ENCODE peak calls at places on chromosomes 11 and 22, in five cellular contexts. N is prostate gland, I is endothelial cell of umbilical vein, M is sigmoid colon, B is suprapubic skin. T is an unnamed sample.

GRCh38 chr11:64489831-64490441 is 101.1 kb upstream of the SLC22A12 start:
- DNase-seq in N (peak; percentile 14), I (peak; percentile 29), M (peak; percentile 69), B (no peak), T (no peak)

GRCh38 chr22:23218867-23219251 is 38.5 kb downstream of the BCR start:
- DNase-seq in N (no peak), I (peak; percentile 95), M (no peak), B (no peak), T (no peak)

GRCh38 chr11:12496181-12497025 is 119.0 kb downstream of the PARVA start:
- DNase-seq in N (no peak), I (no peak), M (no peak), B (no peak), T (no peak)

GRCh38 chr11:62752177-62752785 is 1.7 kb downstream of the ZBTB3 start:
- DNase-seq in N (no peak), I (no peak), M (no peak), B (no peak), T (no peak)

GRCh38 chr11:119094816-119095065 is 6.9 kb downstream of the DPAGT1 start:
- DNase-seq in N (peak; percentile 81), I (peak; percentile 82), M (peak; percentile 94), B (peak; percentile 89), T (no peak)

GRCh38 chr11:120867531-120867930 is 156.4 kb upstream of the TBCEL start:
- DNase-seq in N (no peak), I (no peak), M (no peak), B (no peak), T (no peak)

GRCh38 chr11:133441964-133442660 is 90.2 kb downstream of the OPCML start:
- DNase-seq in N (no peak), I (no peak), M (no peak), B (no peak), T (no peak)

GRCh38 chr22:46737976-46738641 is at the start of gene CERK:
- DNase-seq in N (peak; percentile 50), I (peak; percentile 73), M (peak; percentile 92), B (peak; percentile 85), T (no peak)

GRCh38 chr11:78376858-78377257 is 40.8 kb downstream of the GAB2 start:
- DNase-seq in N (no peak), I (no peak), M (no peak), B (no peak), T (no peak)

GRCh38 chr11:110026823-110027626 is 66.2 kb upstream of the ZC3H12C start:
- DNase-seq in N (no peak), I (no peak), M (no peak), B (no peak), T (no peak)

GRCh38 chr11:63769719-63770443 is 1.3 kb upstream of the ZFTA start:
- DNase-seq in N (no peak), I (peak; percentile 21), M (peak; percentile 67), B (no peak), T (no peak)

GRCh38 chr22:41217553-41218157 is 12.5 kb downstream of the L3MBTL2 start:
- DNase-seq in N (peak; percentile 20), I (peak; percentile 72), M (peak; percentile 90), B (peak; percentile 75), T (peak; percentile 78)

GRCh38 chr22:49289822-49290221 is 537.9 kb downstream of the BRD1 start:
- DNase-seq in N (no peak), I (no peak), M (no peak), B (peak; percentile 15), T (no peak)

GRCh38 chr11:119085523-119085878 is 820 bp downstream of the HMBS start:
- DNase-seq in N (no peak), I (no peak), M (no peak), B (no peak), T (no peak)

GRCh38 chr11:71477637-71478011 is 24.6 kb downstream of the NADSYN1 start:
- DNase-seq in N (no peak), I (no peak), M (no peak), B (no peak), T (no peak)

GRCh38 chr22:17707526-17707925 is 66.7 kb downstream of the BID start:
- DNase-seq in N (no peak), I (peak; percentile 67), M (no peak), B (no peak), T (no peak)

GRCh38 chr11:66881436-66881835 is 24.6 kb downstream of the LRFN4 start:
- DNase-seq in N (no peak), I (no peak), M (no peak), B (no peak), T (no peak)

GRCh38 chr11:111634981-111635705 is 32.9 kb downstream of the SIK2 start:
- DNase-seq in N (no peak), I (peak; percentile 22), M (no peak), B (no peak), T (no peak)

GRCh38 chr11:17780668-17781067 is 46.1 kb downstream of the KCNC1 start:
- DNase-seq in N (no peak), I (no peak), M (peak; percentile 54), B (no peak), T (no peak)

GRCh38 chr11:47248304-47248663 is 330 bp downstream of the ACP2 start:
- DNase-seq in N (no peak), I (no peak), M (no peak), B (no peak), T (no peak)

DNA sequence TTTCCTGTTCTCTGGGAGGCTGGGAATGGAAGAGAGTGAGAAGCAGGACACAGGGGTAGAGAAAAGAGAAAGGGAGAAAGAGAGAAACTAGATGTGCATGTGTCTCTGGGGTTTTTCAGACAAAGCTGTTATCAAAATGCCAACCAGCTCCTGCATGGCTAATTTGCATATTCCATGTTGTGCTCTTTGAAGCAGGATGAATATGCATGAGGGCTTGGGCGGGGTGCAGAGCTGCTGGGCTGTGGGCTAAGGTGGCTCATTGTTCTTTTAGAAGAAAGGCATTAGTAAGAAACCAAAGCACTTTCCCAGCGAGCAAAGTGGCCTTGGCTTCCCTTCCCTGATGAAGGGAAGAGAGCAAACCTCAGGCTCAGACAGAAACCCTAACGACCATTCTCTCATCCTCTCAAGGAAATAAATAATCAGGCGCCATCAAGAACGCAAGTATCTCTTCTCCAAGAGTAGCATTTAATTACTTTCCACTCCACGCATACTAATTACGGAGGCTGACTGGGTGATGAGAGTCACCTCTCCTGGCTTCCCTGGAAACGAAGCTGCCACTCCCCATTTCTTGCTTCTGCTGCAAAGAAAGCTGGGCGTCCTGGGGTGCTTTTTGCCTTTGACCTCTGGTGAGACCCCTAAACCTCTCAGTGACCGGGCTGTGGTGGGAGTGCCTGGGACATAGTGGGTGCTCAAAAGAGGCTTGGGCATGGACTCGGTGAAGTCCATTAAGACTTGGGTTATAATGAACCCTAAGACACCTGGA is 54.2 kb downstream of the FEZ1 start:
- DNase-seq in N (no peak), I (no peak), M (peak; percentile 24), B (no peak), T (no peak)
- H3K4me3 ChIP-seq in N (no peak overlapping the region), I (no peak overlapping the region), M (no peak overlapping the region), B (no peak overlapping the region), T (peak overlapping the region; percentile 30)

GRCh38 chr11:75562836-75563484 is 907 bp downstream of the SERPINH1 start:
- DNase-seq in N (peak; percentile 12), I (peak; percentile 72), M (no peak), B (no peak), T (no peak)

GRCh38 chr11:75563501-75563977 is 1.5 kb downstream of the SERPINH1 start:
- DNase-seq in N (no peak), I (peak; percentile 24), M (no peak), B (no peak), T (no peak)

GRCh38 chr11:75562048-75562835 is at the start of gene SERPINH1:
- DNase-seq in N (peak; percentile 79), I (peak; percentile 71), M (peak; percentile 97), B (peak; percentile 93), T (no peak)

GRCh38 chr11:75565221-75565814 is 3.3 kb downstream of the SERPINH1 start:
- DNase-seq in N (no peak), I (peak; percentile 73), M (peak; percentile 88), B (no peak), T (no peak)

GRCh38 chr11:75563978-75564552 is 2.0 kb downstream of the SERPINH1 start:
- DNase-seq in N (no peak), I (peak; percentile 85), M (peak; percentile 90), B (peak; percentile 83), T (no peak)
- TF ChIP-seq POLR2AphosphoS5 in N (no peak), I (no peak), M (no peak), B (no peak), T (no peak)

GRCh38 chr22:24592846-24593809 is at the start of gene LRRC75B:
- DNase-seq in N (peak; percentile 80), I (peak; percentile 77), M (peak; percentile 97), B (peak; percentile 94), T (no peak)
- H3K4me3 ChIP-seq in N (peak within 1 kb of the TSS; percentile 58), I (peak within 1 kb of the TSS; percentile 60), M (peak within 1 kb of the TSS; percentile 71), B (peak within 1 kb of the TSS; percentile 71), T (no peak within 1 kb of the TSS)

DNA sequence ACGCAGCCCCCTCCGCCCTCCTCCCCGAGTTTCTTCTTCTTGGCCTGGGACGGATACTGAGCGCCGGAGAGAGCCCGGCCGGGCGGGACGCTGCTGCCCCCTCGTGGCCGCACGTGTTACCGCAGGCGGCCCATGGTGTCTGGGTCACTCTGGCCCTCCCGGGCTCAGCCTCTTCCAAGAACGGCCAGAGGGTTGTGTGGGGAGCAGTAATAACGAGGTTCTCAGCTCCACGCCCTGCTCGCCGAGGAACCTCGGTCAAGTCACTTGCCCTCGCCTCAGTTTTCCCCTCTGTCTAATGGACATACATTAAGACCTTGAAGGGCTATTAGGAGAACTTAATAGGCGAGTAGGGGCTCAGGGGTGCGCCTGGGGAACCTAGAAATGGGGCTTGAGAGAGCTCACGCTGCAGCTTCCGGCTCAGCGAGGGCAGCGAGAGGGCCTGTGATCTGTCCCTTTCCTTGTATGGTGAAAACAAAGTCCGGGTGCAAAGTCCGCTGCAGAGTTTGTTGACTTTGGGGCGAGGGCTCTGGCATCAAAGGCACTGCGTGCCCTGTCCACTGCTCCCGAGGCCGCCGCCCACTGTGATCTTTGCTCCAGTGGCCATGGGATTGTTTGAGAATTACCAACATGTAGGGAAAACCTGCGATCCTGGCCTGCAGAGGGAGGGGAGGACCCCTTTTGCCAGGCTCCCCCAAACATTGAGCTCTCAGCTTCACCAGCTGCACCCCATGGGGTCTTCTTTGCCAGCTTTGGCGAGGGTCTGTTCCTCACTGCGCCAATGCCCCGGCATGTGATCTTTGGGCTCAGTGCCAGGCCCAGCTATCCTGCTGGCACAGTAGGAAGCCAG is 14.4 kb upstream of the LRP5 start:
- DNase-seq in N (peak; percentile 53), I (peak; percentile 74), M (peak; percentile 86), B (peak; percentile 88), T (no peak)
- TF ChIP-seq POLR2AphosphoS5 in N (peak; percentile 52), I (no peak), M (peak; percentile 13), B (no peak), T (no peak)